ENCODE peak calls at places on chromosomes 5 and 9, in ten cellular contexts. P, M, O, H, E, R, J, V, Y and C are unnamed samples.

GRCh38 chr9:4666042-4666699 is at the start of gene SPATA6L:
- DNase-seq in P (peak; percentile 66), M (peak; percentile 82), O (no peak), H (peak; percentile 53), E (no peak), R (peak; percentile 88), J (peak; percentile 32), V (peak; percentile 78), Y (peak; percentile 67), C (peak; percentile 90)

GRCh38 chr5:150486402-150487198 is 21.3 kb upstream of the NDST1 start:
- DNase-seq in P (peak; percentile 57), M (peak; percentile 75), O (no peak), H (peak; percentile 51), E (peak; percentile 47), R (peak; percentile 14), J (peak; percentile 35), V (peak; percentile 17), Y (peak; percentile 57), C (peak; percentile 86)

GRCh38 chr5:317086-317811 is 4.3 kb upstream of the AHRR start:
- DNase-seq in P (peak; percentile 79), M (no peak), O (no peak), H (no peak), E (no peak), R (peak; percentile 87), J (no peak), V (peak; percentile 59), Y (peak; percentile 79), C (peak; percentile 56)

GRCh38 chr5:158883502-158883901 is 216.2 kb downstream of the EBF1 start:
- DNase-seq in P (no peak), M (no peak), O (no peak), H (no peak), E (no peak), R (no peak), J (no peak), V (no peak), Y (no peak), C (no peak)

GRCh38 chr9:7570107-7570720 is 229.4 kb downstream of the DMAC1 start:
- DNase-seq in P (peak; percentile 60), M (peak; percentile 40), O (peak; percentile 3), H (peak; percentile 47), E (peak; percentile 27), R (peak; percentile 77), J (peak; percentile 18), V (peak; percentile 69), Y (peak; percentile 57), C (no peak)

GRCh38 chr5:169811023-169811422 is 169.3 kb downstream of the INSYN2B start:
- DNase-seq in P (no peak), M (no peak), O (no peak), H (no peak), E (no peak), R (no peak), J (no peak), V (no peak), Y (no peak), C (no peak)

GRCh38 chr9:99472240-99472915 is 250.3 kb downstream of the SEC61B start:
- DNase-seq in P (no peak), M (no peak), O (no peak), H (no peak), E (no peak), R (no peak), J (no peak), V (no peak), Y (no peak), C (no peak)

GRCh38 chr5:23994581-23995370 is 487.4 kb downstream of the PRDM9 start:
- DNase-seq in P (no peak), M (no peak), O (no peak), H (no peak), E (no peak), R (peak; percentile 24), J (no peak), V (no peak), Y (no peak), C (no peak)

GRCh38 chr5:75167345-75167744 is 69.3 kb downstream of the ANKRD31 start:
- DNase-seq in P (peak; percentile 2), M (no peak), O (no peak), H (no peak), E (no peak), R (no peak), J (no peak), V (no peak), Y (no peak), C (no peak)

GRCh38 chr5:179964015-179964414 is 56.3 kb upstream of the TBC1D9B start:
- DNase-seq in P (no peak), M (no peak), O (no peak), H (no peak), E (no peak), R (no peak), J (no peak), V (no peak), Y (no peak), C (no peak)

GRCh38 chr5:67459233-67459632 is 262.6 kb upstream of the CD180 start:
- DNase-seq in P (no peak), M (no peak), O (no peak), H (no peak), E (no peak), R (no peak), J (no peak), V (no peak), Y (no peak), C (no peak)

GRCh38 chr9:107707915-107708441 is 218.4 kb upstream of the KLF4 start:
- DNase-seq in P (peak; percentile 55), M (no peak), O (peak; percentile 23), H (no peak), E (no peak), R (no peak), J (no peak), V (no peak), Y (peak; percentile 47), C (no peak)

GRCh38 chr9:36997414-36997813 is 36.7 kb downstream of the PAX5 start:
- DNase-seq in P (peak; percentile 23), M (no peak), O (no peak), H (no peak), E (no peak), R (no peak), J (no peak), V (no peak), Y (no peak), C (no peak)

GRCh38 chr5:112143684-112144083 is 275.4 kb downstream of the EPB41L4A start:
- DNase-seq in P (peak; percentile 35), M (no peak), O (no peak), H (no peak), E (no peak), R (no peak), J (no peak), V (no peak), Y (peak; percentile 25), C (no peak)

GRCh38 chr5:18305288-18305899 is 671.1 kb downstream of the TAF11L14 start:
- DNase-seq in P (peak; percentile 45), M (no peak), O (no peak), H (no peak), E (no peak), R (peak; percentile 72), J (no peak), V (peak; percentile 26), Y (peak; percentile 46), C (no peak)

GRCh38 chr5:35264509-35264908 is 34.2 kb upstream of the PRLR start:
- DNase-seq in P (no peak), M (no peak), O (no peak), H (no peak), E (no peak), R (no peak), J (no peak), V (no peak), Y (no peak), C (no peak)

GRCh38 chr9:79559501-79560181 is 12.1 kb upstream of the TLE4 start:
- DNase-seq in P (no peak), M (no peak), O (no peak), H (no peak), E (no peak), R (peak; percentile 61), J (no peak), V (peak; percentile 36), Y (no peak), C (no peak)

GRCh38 chr9:127919253-127919815 is 2.5 kb upstream of the ST6GALNAC4 start:
- DNase-seq in P (peak; percentile 98), M (peak; percentile 87), O (peak; percentile 98), H (no peak), E (no peak), R (no peak), J (no peak), V (no peak), Y (peak; percentile 98), C (peak; percentile 96)

GRCh38 chr5:124612023-124612422 is 134.4 kb downstream of the ZNF608 start:
- DNase-seq in P (no peak), M (no peak), O (no peak), H (no peak), E (no peak), R (no peak), J (no peak), V (no peak), Y (no peak), C (no peak)

GRCh38 chr5:151602806-151603205 is 11.7 kb upstream of the FAT2 start:
- DNase-seq in P (peak; percentile 54), M (no peak), O (no peak), H (no peak), E (no peak), R (no peak), J (no peak), V (no peak), Y (peak; percentile 40), C (no peak)

GRCh38 chr5:60586307-60586901 is 113.6 kb downstream of the DEPDC1B start:
- DNase-seq in P (peak; percentile 66), M (no peak), O (no peak), H (no peak), E (no peak), R (no peak), J (no peak), V (no peak), Y (peak; percentile 58), C (no peak)

GRCh38 chr9:105706156-105706555 is 11.8 kb downstream of the TMEM38B start:
- DNase-seq in P (no peak), M (no peak), O (no peak), H (no peak), E (no peak), R (no peak), J (no peak), V (no peak), Y (no peak), C (no peak)

GRCh38 chr9:96327694-96328352 is 25.8 kb upstream of the HSD17B3 start:
- DNase-seq in P (peak; percentile 77), M (no peak), O (no peak), H (no peak), E (no peak), R (peak; percentile 33), J (no peak), V (peak; percentile 18), Y (peak; percentile 72), C (no peak)

GRCh38 chr9:6680797-6681146 is 35.2 kb upstream of the GLDC start:
- DNase-seq in P (no peak), M (peak; percentile 72), O (peak; percentile 0), H (no peak), E (peak; percentile 76), R (peak; percentile 76), J (peak; percentile 45), V (no peak), Y (peak; percentile 39), C (peak; percentile 93)

GRCh38 chr5:85533324-85533723 is 1084.4 kb upstream of the COX7C start:
- DNase-seq in P (no peak), M (no peak), O (no peak), H (no peak), E (no peak), R (peak; percentile 33), J (no peak), V (no peak), Y (no peak), C (no peak)

GRCh38 chr9:19154135-19154612 is 26.9 kb upstream of the PLIN2 start:
- DNase-seq in P (peak; percentile 100), M (peak; percentile 51), O (peak; percentile 83), H (no peak), E (no peak), R (no peak), J (no peak), V (no peak), Y (peak; percentile 99), C (no peak)

GRCh38 chr9:91332476-91333231 is 29.1 kb downstream of the AUH start:
- DNase-seq in P (no peak), M (no peak), O (no peak), H (no peak), E (peak; percentile 12), R (no peak), J (no peak), V (no peak), Y (no peak), C (no peak)

GRCh38 chr5:110790673-110791072 is 51.9 kb downstream of the SLC25A46 start:
- DNase-seq in P (peak; percentile 89), M (no peak), O (peak; percentile 38), H (no peak), E (no peak), R (no peak), J (no peak), V (no peak), Y (peak; percentile 90), C (no peak)